ENCODE peak calls at places on chromosomes 5 and 9, in four cellular contexts. V is GM10248, E is PC-9, G is brain microvascular endothelial cell. O is an unnamed sample.

GRCh38 chr9:70595211-70595610 is 180.8 kb upstream of the KLF9 start:
- DNase-seq in V (no peak), E (no peak), G (no peak), O (no peak)

GRCh38 chr5:138467711-138468132 is 2.4 kb downstream of the EGR1 start:
- DNase-seq in V (no peak), E (no peak), G (no peak), O (no peak)

GRCh38 chr5:143313298-143313852 is 90.1 kb downstream of the NR3C1 start:
- DNase-seq in V (no peak), E (no peak), G (no peak), O (no peak)

GRCh38 chr5:93246093-93246855 is 334.7 kb downstream of the NR2F1-AS1 start:
- DNase-seq in V (no peak), E (no peak), G (no peak), O (no peak)

GRCh38 chr9:22976454-22976853 is 529.8 kb downstream of the DMRTA1 start:
- DNase-seq in V (no peak), E (no peak), G (no peak), O (no peak)

GRCh38 chr9:112494153-112494552 is 7.5 kb downstream of the KIAA1958 start:
- DNase-seq in V (no peak), E (no peak), G (no peak), O (no peak)

GRCh38 chr9:129412814-129413536 is 207.9 kb downstream of the C9orf50 start:
- DNase-seq in V (no peak), E (peak), G (peak), O (peak)

GRCh38 chr5:58751222-58751621 is 168.3 kb downstream of the RAB3C start:
- DNase-seq in V (no peak), E (no peak), G (peak), O (peak)

GRCh38 chr5:61416410-61416809 is 84.4 kb downstream of the ZSWIM6 start:
- DNase-seq in V (no peak), E (no peak), G (no peak), O (no peak)

GRCh38 chr5:83554686-83555085 is 83.1 kb downstream of the VCAN start:
- DNase-seq in V (no peak), E (no peak), G (no peak), O (no peak)

GRCh38 chr5:142874537-142874936 is 104.4 kb downstream of the ARHGAP26 start:
- DNase-seq in V (no peak), E (peak), G (peak), O (peak)

GRCh38 chr5:132260051-132260450 is 2.6 kb downstream of the PDLIM4 start:
- DNase-seq in V (peak), E (peak), G (peak), O (peak)

GRCh38 chr5:107005161-107005560 is 665.6 kb downstream of the EFNA5 start:
- DNase-seq in V (no peak), E (no peak), G (no peak), O (no peak)

GRCh38 chr5:147507480-147508126 is 2.3 kb downstream of the DPYSL3 start:
- DNase-seq in V (no peak), E (no peak), G (no peak), O (peak)

GRCh38 chr9:133888048-133888778 is 103.9 kb downstream of the VAV2 start:
- DNase-seq in V (no peak), E (no peak), G (no peak), O (peak)

GRCh38 chr9:69976165-69976564 is 67.5 kb upstream of the MAMDC2 start:
- DNase-seq in V (no peak), E (no peak), G (peak), O (peak)

GRCh38 chr9:133939845-133940244 is 52.3 kb downstream of the VAV2 start:
- DNase-seq in V (no peak), E (no peak), G (no peak), O (no peak)

GRCh38 chr5:19660679-19661078 is 327.3 kb downstream of the CDH18 start:
- DNase-seq in V (no peak), E (no peak), G (no peak), O (no peak)

GRCh38 chr5:65760504-65761275 is 38.7 kb downstream of the NLN start:
- DNase-seq in V (peak), E (peak), G (peak), O (peak)

GRCh38 chr9:83582026-83582425 is 40.9 kb upstream of the IDNK start:
- DNase-seq in V (no peak), E (no peak), G (peak), O (peak)

GRCh38 chr9:128104171-128104618 is 23.3 kb downstream of the PTGES2 start:
- DNase-seq in V (no peak), E (no peak), G (no peak), O (no peak)

GRCh38 chr5:31811210-31811609 is 172.3 kb downstream of the PDZD2 start:
- DNase-seq in V (no peak), E (no peak), G (peak), O (peak)

GRCh38 chr9:13598738-13599137 is 319.2 kb upstream of the MPDZ start:
- DNase-seq in V (no peak), E (no peak), G (peak), O (no peak)

GRCh38 chr9:121386442-121387175 is 16.6 kb upstream of the STOM start:
- DNase-seq in V (no peak), E (peak), G (no peak), O (no peak)

GRCh38 chr5:159061186-159061796 is 38.4 kb downstream of the EBF1 start:
- DNase-seq in V (no peak), E (no peak), G (peak), O (peak)

GRCh38 chr5:151684690-151685361 is 1.9 kb downstream of the SPARC start:
- DNase-seq in V (no peak), E (peak), G (peak), O (peak)

GRCh38 chr5:139061274-139061673 is 136.9 kb downstream of the SIL1 start:
- DNase-seq in V (no peak), E (peak), G (peak), O (peak)

GRCh38 chr9:447230-448025 is 232.8 kb downstream of the DOCK8 start:
- DNase-seq in V (peak), E (peak), G (no peak), O (peak)

GRCh38 chr5:130289132-130290088 is 385.1 kb downstream of the CHSY3 start:
- DNase-seq in V (no peak), E (peak), G (no peak), O (peak)

GRCh38 chr9:110179734-110180133 is 28.2 kb downstream of the C9orf152 start:
- DNase-seq in V (no peak), E (no peak), G (peak), O (peak)

GRCh38 chr9:214488-215448 is at the start of gene DOCK8:
- DNase-seq in V (peak), E (peak), G (no peak), O (peak)

DNA sequence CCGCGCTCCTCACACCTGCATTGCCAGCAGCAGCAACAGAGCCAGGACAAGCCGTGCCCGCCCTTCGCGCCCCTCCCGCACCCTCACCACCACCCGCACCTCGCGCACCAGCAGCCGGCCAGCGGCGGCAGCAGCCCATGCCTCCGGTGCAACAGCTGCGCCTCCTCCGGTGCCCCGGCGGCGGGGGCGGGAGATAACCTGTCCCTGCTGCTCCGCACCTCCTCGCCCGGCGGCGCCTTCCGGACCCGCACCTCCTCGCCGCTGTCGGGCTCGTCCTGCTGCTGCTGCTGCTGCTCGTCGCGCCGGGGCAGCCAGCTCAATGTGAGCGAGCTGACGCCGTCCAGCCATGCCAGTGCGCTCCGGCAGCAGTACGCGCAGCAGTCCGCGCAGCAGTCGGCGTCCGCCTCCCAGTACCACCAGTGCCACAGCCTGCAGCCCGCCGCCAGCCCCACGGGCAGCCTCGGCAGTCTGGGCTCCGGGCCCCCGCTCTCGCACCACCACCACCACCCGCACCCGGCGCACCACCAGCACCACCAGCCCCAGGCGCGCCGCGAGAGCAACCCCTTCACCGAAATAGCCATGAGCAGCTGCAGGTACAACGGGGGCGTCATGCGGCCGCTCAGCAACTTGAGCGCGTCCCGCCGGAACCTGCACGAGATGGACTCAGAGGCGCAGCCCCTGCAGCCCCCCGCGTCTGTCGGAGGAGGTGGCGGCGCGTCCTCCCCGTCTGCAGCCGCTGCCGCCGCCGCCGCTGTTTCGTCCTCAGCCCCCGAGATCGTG is 517 bp downstream of the KCNN2 start:
- DNase-seq in V (peak), E (no peak), G (no peak), O (no peak)
- TF ChIP-seq CTCF in V (no peak), E (no peak), G (no peak), O (no peak)

GRCh38 chr9:135199489-135199888 is 112.0 kb downstream of the OLFM1 start:
- DNase-seq in V (no peak), E (no peak), G (no peak), O (no peak)
- TF ChIP-seq CTCF in V (no peak), E (no peak), G (no peak), O (no peak)

DNA sequence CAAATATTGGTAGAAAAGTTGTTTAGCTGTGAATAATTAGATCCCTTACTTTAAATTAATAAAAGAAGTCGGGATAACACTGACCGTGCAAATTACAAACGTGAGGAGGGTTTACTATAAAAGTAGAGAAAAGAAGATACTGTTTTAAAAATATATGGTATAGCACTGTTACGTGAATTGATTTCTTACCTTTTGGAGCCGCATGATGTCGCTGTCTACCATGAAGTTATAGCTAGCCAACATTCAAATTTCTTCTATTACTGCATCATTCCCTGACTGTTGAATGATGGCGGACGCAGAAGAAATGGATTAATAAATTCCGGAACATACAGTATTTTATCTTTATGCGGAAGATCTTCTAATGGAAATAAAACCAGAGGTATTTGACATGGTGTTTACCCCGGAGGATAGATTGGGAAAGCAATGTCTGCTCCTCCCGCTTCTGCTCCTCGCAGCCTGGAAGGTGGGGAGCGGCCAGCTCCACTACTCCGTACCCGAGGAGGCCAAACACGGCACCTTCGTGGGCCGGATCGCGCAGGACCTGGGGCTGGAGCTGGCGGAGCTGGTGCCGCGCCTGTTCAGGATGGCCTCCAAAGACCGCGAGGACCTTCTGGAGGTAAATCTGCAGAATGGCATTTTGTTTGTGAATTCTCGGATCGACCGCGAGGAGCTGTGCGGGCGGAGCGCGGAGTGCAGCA is at the start of gene PCDHA6:
- DNase-seq in V (no peak), E (no peak), G (no peak), O (peak)
- TF ChIP-seq CTCF in V (no peak), E (no peak), G (no peak), O (peak)

DNA sequence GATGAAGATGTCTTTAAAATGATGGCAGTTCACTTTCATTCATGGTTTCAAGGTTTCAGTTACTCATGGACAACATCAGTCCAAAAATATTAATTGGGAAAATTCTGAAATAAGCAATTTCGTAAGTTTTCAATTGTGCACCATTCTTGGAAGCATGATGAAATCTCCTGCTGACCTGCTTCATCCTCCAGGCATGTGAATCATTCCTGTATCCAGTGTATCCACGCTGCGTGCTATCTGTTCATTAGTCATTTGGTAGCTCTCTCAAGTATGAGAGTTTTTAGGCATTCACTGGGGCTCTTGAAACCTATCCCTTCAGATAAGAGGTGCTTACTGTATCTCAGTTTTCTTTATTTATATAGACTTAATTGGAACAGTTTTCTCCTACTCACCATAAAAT is 293.0 kb downstream of the CDH12 start:
- DNase-seq in V (no peak), E (no peak), G (peak), O (peak)
- TF ChIP-seq CTCF in V (no peak), E (no peak), G (no peak), O (no peak)

GRCh38 chr5:156595132-156595787 is 254.8 kb upstream of the PPP1R2B start:
- DNase-seq in V (no peak), E (no peak), G (no peak), O (no peak)
- TF ChIP-seq CTCF in V (no peak), E (no peak), G (no peak), O (no peak)

DNA sequence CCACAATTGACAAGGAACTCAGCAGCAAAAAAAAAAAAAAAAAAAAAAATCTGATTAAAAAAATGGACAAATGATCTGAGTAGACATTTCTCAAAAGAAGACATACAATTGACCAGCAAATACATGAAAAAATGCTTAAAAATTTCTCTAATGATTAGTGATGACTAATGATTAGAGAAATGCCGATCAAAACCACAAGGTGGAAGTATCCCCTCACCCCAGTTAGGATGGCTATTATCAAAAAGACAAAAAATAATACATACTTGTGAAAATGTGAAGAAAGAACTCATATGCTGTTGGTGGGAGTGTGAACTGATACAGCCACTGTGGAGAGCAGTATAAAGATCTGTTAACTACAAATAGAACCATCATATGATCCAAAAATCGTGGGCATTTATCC is 245.3 kb downstream of the OSTF1 start:
- DNase-seq in V (no peak), E (no peak), G (no peak), O (no peak)
- TF ChIP-seq CTCF in V (no peak), E (no peak), G (no peak), O (no peak)